ENCODE peak calls at places on chromosomes 3 and 15, in six cellular contexts. F is GM12865, C is M059J, M is psoas muscle, B is pons, W is BJ. T is an unnamed sample.

GRCh38 chr15:85479071-85479647 is 98.8 kb downstream of the AKAP13 start:
- DNase-seq in F (no peak), C (peak), M (no peak), B (no peak), W (no peak), T (no peak)

GRCh38 chr15:74200871-74201419 is 1.6 kb downstream of the STRA6 start:
- DNase-seq in F (no peak), C (peak), M (peak), B (no peak), W (peak), T (no peak)

GRCh38 chr15:52620496-52620895 is 51.7 kb upstream of the ARPP19 start:
- DNase-seq in F (no peak), C (no peak), M (no peak), B (no peak), W (no peak), T (no peak)

GRCh38 chr3:141553055-141553454 is 66.2 kb downstream of the RASA2 start:
- DNase-seq in F (peak), C (no peak), M (no peak), B (no peak), W (no peak), T (no peak)

GRCh38 chr3:119794401-119794800 is 12.5 kb downstream of the NR1I2 start:
- DNase-seq in F (no peak), C (no peak), M (no peak), B (no peak), W (no peak), T (no peak)

GRCh38 chr3:88896026-88896425 is 211.4 kb upstream of the EPHA3 start:
- DNase-seq in F (no peak), C (no peak), M (no peak), B (no peak), W (no peak), T (no peak)

GRCh38 chr3:128996741-128997140 is 2.9 kb upstream of the CFAP92 start:
- DNase-seq in F (no peak), C (no peak), M (no peak), B (no peak), W (no peak), T (no peak)

GRCh38 chr3:46469680-46470357 is 5.1 kb upstream of the LTF start:
- DNase-seq in F (no peak), C (no peak), M (no peak), B (no peak), W (no peak), T (no peak)

GRCh38 chr3:57446318-57446841 is 97.8 kb downstream of the DNAH12 start:
- DNase-seq in F (no peak), C (peak), M (no peak), B (no peak), W (peak), T (no peak)

GRCh38 chr3:192090586-192090985 is 629.6 kb downstream of the PYDC2 start:
- DNase-seq in F (peak), C (peak), M (no peak), B (no peak), W (no peak), T (no peak)

GRCh38 chr3:64150527-64151238 is 74.6 kb downstream of the PRICKLE2 start:
- DNase-seq in F (no peak), C (no peak), M (peak), B (no peak), W (peak), T (peak)

GRCh38 chr3:13772885-13773745 is 106.8 kb downstream of the WNT7A start:
- DNase-seq in F (no peak), C (no peak), M (no peak), B (no peak), W (no peak), T (no peak)

GRCh38 chr15:56929389-56929788 is 10.9 kb downstream of the TCF12 start:
- DNase-seq in F (no peak), C (peak), M (no peak), B (no peak), W (no peak), T (no peak)

GRCh38 chr15:90414408-90415028 is 26.5 kb downstream of the IQGAP1 start:
- DNase-seq in F (no peak), C (no peak), M (no peak), B (no peak), W (peak), T (no peak)

GRCh38 chr15:99016680-99017321 is 9.2 kb upstream of the PGPEP1L start:
- DNase-seq in F (no peak), C (peak), M (peak), B (no peak), W (peak), T (no peak)

GRCh38 chr3:129001817-129002572 is 891 bp downstream of the EFCC1 start:
- DNase-seq in F (no peak), C (peak), M (no peak), B (no peak), W (no peak), T (no peak)

GRCh38 chr15:90638963-90639362 is 78.2 kb upstream of the BLM start:
- DNase-seq in F (no peak), C (no peak), M (no peak), B (no peak), W (no peak), T (no peak)

GRCh38 chr3:131326307-131326706 is 55.3 kb upstream of the NUDT16 start:
- DNase-seq in F (no peak), C (peak), M (no peak), B (no peak), W (no peak), T (no peak)

GRCh38 chr3:178699364-178699763 is 163.1 kb downstream of the KCNMB2 start:
- DNase-seq in F (no peak), C (peak), M (no peak), B (no peak), W (no peak), T (no peak)

GRCh38 chr3:115375362-115375761 is 228.3 kb upstream of the ZBTB20 start:
- DNase-seq in F (no peak), C (no peak), M (no peak), B (no peak), W (no peak), T (no peak)

GRCh38 chr15:79474252-79474651 is 42.1 kb downstream of the MINAR1 start:
- DNase-seq in F (no peak), C (peak), M (no peak), B (no peak), W (peak), T (no peak)

GRCh38 chr15:51314391-51315337 is 23.7 kb downstream of the CYP19A1 start:
- DNase-seq in F (no peak), C (no peak), M (no peak), B (no peak), W (no peak), T (no peak)

GRCh38 chr3:67580430-67581000 is 73.9 kb downstream of the SUCLG2 start:
- DNase-seq in F (no peak), C (no peak), M (no peak), B (no peak), W (no peak), T (no peak)

GRCh38 chr3:82376883-82377282 is 615.4 kb upstream of the GBE1 start:
- DNase-seq in F (peak), C (no peak), M (no peak), B (no peak), W (no peak), T (no peak)

GRCh38 chr15:87219650-87220615 is 1036.6 kb downstream of the NTRK3 start:
- DNase-seq in F (no peak), C (peak), M (no peak), B (no peak), W (no peak), T (no peak)

GRCh38 chr15:98900382-98900781 is 107.2 kb downstream of the PGPEP1L start:
- DNase-seq in F (no peak), C (peak), M (no peak), B (no peak), W (peak), T (no peak)